ENCODE peak calls at places on chromosome 4, in six cellular contexts. G is activated CD8-positive, alpha-beta memory T cell treated with anti-CD3 and anti-CD28 coated beads for 4 hours; E is NCI-H1105; U is ovary; Y is NCI-H2107; X is AG04450. J is an unnamed sample.

GRCh38 chr4:109010534-109010933 is 247.7 kb upstream of the ETNPPL start:
- DNase-seq in G (no peak), E (no peak), U (no peak), Y (no peak), X (no peak), J (no peak)

GRCh38 chr4:186058253-186058979 is 10.5 kb upstream of the TLR3 start:
- DNase-seq in G (no peak), E (no peak), U (no peak), Y (no peak), X (no peak), J (no peak)

GRCh38 chr4:45033676-45034410 is 307.5 kb upstream of the GNPDA2 start:
- DNase-seq in G (no peak), E (no peak), U (no peak), Y (no peak), X (no peak), J (no peak)

GRCh38 chr4:77856152-77856551 is 6.5 kb upstream of the MRPL1 start:
- DNase-seq in G (no peak), E (no peak), U (no peak), Y (no peak), X (no peak), J (peak)

GRCh38 chr4:1460967-1461868 is 55.0 kb upstream of the NKX1-1 start:
- DNase-seq in G (no peak), E (no peak), U (peak), Y (no peak), X (no peak), J (no peak)

GRCh38 chr4:6732441-6733357 is 16.7 kb downstream of the BLOC1S4 start:
- DNase-seq in G (no peak), E (no peak), U (peak), Y (no peak), X (peak), J (no peak)

GRCh38 chr4:154314248-154314647 is 177.4 kb downstream of the DCHS2 start:
- DNase-seq in G (no peak), E (no peak), U (no peak), Y (no peak), X (no peak), J (no peak)

GRCh38 chr4:20356565-20356964 is 104.9 kb downstream of the SLIT2 start:
- DNase-seq in G (no peak), E (peak), U (no peak), Y (no peak), X (no peak), J (peak)

GRCh38 chr4:5888222-5888701 is 4.6 kb downstream of the CRMP1 start:
- DNase-seq in G (no peak), E (peak), U (no peak), Y (no peak), X (no peak), J (peak)

GRCh38 chr4:7361256-7361655 is 73.5 kb downstream of the PSAPL1 start:
- DNase-seq in G (no peak), E (no peak), U (peak), Y (no peak), X (no peak), J (no peak)

GRCh38 chr4:58767598-58767997 is 1657.4 kb upstream of the IGFBP7 start:
- DNase-seq in G (no peak), E (no peak), U (no peak), Y (no peak), X (no peak), J (no peak)

J was measured in DMS79.